ENCODE peak calls at places on chromosomes 7 and 10, in eight cellular contexts. I, Z, R, Q, S, B, J and Y are unnamed samples.

GRCh38 chr7:92831716-92832622 is 4.4 kb downstream of the CDK6 start:
- DNase-seq in I (no peak), Z (peak; percentile 69), R (peak; percentile 60), Q (no peak), S (no peak), B (peak; percentile 12), J (no peak), Y (peak; percentile 61)

GRCh38 chr7:141660259-141660658 is 41.7 kb downstream of the DENND11 start:
- DNase-seq in I (no peak), Z (no peak), R (no peak), Q (no peak), S (no peak), B (peak; percentile 85), J (no peak), Y (peak; percentile 87)

GRCh38 chr10:75351637-75352036 is 49.9 kb downstream of the ZNF503 start:
- DNase-seq in I (no peak), Z (no peak), R (no peak), Q (no peak), S (no peak), B (no peak), J (no peak), Y (no peak)

GRCh38 chr10:19904202-19904661 is 88.0 kb downstream of the PLXDC2 start:
- DNase-seq in I (no peak), Z (no peak), R (no peak), Q (peak; percentile 27), S (no peak), B (peak; percentile 34), J (no peak), Y (no peak)

GRCh38 chr10:110947061-110947595 is 27.7 kb downstream of the SHOC2 start:
- DNase-seq in I (no peak), Z (no peak), R (no peak), Q (no peak), S (no peak), B (no peak), J (no peak), Y (no peak)

GRCh38 chr10:21048086-21048485 is 151.0 kb upstream of the NEBL start:
- DNase-seq in I (no peak), Z (peak; percentile 40), R (no peak), Q (no peak), S (no peak), B (no peak), J (no peak), Y (no peak)

GRCh38 chr7:127578711-127579275 is 6.6 kb downstream of the GCC1 start:
- DNase-seq in I (no peak), Z (no peak), R (no peak), Q (no peak), S (no peak), B (no peak), J (no peak), Y (no peak)

GRCh38 chr7:43674559-43675436 is 54.5 kb downstream of the COA1 start:
- DNase-seq in I (peak; percentile 82), Z (peak; percentile 93), R (peak; percentile 92), Q (no peak), S (peak; percentile 28), B (no peak), J (no peak), Y (peak; percentile 83)

GRCh38 chr10:35574924-35575352 is 30.2 kb upstream of the GJD4 start:
- DNase-seq in I (no peak), Z (no peak), R (no peak), Q (no peak), S (peak; percentile 33), B (no peak), J (peak; percentile 61), Y (peak; percentile 85)

GRCh38 chr10:131126321-131127121 is 185.0 kb downstream of the TCERG1L start:
- DNase-seq in I (no peak), Z (no peak), R (no peak), Q (no peak), S (no peak), B (no peak), J (no peak), Y (no peak)

GRCh38 chr10:131124945-131125344 is 186.6 kb downstream of the TCERG1L start:
- DNase-seq in I (no peak), Z (no peak), R (no peak), Q (no peak), S (no peak), B (no peak), J (no peak), Y (no peak)

GRCh38 chr10:131127610-131128009 is 183.9 kb downstream of the TCERG1L start:
- DNase-seq in I (no peak), Z (no peak), R (no peak), Q (no peak), S (no peak), B (no peak), J (no peak), Y (no peak)

GRCh38 chr10:131127122-131127589 is 184.4 kb downstream of the TCERG1L start:
- DNase-seq in I (no peak), Z (no peak), R (no peak), Q (no peak), S (no peak), B (no peak), J (no peak), Y (no peak)

DNA sequence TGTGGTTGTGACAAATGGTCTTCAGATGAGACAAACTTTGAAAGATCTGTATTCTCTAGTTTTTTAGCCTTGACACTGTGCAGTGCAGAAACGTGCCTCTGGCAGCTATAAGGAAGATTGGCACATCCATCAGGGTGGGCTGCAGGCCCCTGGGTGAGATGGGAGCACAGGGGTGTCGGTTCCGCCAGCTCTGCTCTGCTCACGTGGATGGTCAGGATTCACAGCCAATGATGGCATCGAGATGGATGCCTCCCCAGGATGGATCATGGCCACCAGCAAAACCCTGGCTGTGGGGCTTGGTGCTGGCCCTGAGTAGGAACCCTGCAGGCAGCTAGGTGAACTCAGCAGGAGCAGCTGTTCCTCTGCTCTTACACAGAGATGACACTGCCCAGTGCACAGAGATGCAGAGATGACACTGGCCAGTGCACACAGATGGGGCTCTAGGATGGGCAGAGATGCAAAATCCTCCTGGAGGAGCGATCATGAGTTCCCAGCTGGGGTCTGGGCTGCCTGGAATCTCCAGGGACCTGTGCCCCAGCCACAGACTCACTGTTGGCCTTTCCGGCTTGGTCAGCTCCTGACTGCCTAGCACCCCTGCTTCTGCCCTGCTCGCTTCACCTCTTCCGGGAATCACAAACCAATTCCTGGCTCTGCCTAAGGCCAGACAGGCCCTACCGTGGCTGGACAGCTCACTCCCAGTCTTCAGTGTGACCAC is 185.9 kb downstream of the TCERG1L start:
- DNase-seq in I (no peak), Z (no peak), R (no peak), Q (no peak), S (no peak), B (no peak), J (no peak), Y (no peak)
- TF ChIP-seq POLR2A in I (no peak), Z (no peak), R (no peak), Q (no peak), S (no peak), B (no peak), J (no peak), Y (no peak)

GRCh38 chr7:40327113-40327512 is 192.3 kb downstream of the SUGCT start:
- DNase-seq in I (no peak), Z (no peak), R (no peak), Q (no peak), S (no peak), B (no peak), J (no peak), Y (no peak)

GRCh38 chr7:40332516-40332915 is 197.7 kb downstream of the SUGCT start:
- DNase-seq in I (no peak), Z (no peak), R (no peak), Q (no peak), S (no peak), B (no peak), J (no peak), Y (no peak)

GRCh38 chr7:40330408-40330807 is 195.6 kb downstream of the SUGCT start:
- DNase-seq in I (no peak), Z (no peak), R (no peak), Q (no peak), S (no peak), B (no peak), J (no peak), Y (no peak)

GRCh38 chr7:40331915-40332314 is 197.1 kb downstream of the SUGCT start:
- DNase-seq in I (no peak), Z (no peak), R (no peak), Q (no peak), S (no peak), B (no peak), J (no peak), Y (no peak)

DNA sequence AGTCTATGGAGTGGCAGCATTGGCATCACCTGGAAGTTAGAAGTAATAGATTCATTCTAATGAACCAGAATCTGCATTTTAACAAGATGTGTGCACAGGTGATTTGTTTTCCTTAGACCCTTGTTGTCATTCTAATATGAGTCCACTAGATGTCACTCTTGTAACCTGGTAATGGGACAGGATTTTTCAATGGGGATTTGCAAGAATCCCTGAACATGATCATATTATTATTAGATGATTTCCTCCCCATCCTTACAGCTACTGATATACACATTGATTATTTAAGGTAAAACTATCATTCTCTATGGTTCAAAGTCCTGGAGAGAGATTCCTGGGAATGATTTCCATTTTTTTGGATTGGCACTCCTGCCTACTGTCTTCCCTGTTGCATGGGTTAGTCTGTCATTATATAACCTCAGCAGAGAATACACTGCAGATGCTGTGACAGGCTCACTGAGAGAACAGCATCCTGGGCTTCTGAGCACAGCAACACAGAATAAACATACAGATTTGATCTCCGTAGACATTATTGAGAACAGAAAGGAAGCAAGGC is 194.9 kb downstream of the SUGCT start:
- DNase-seq in I (peak; percentile 41), Z (peak; percentile 53), R (peak; percentile 52), Q (no peak), S (peak; percentile 32), B (peak; percentile 69), J (no peak), Y (peak; percentile 72)
- TF ChIP-seq MAX in I (no peak), Z (no peak), R (no peak), Q (no peak), S (no peak), B (no peak), J (no peak), Y (no peak)

GRCh38 chr7:28409716-28410627 is 2.3 kb upstream of the CREB5 start:
- DNase-seq in I (no peak), Z (peak; percentile 26), R (no peak), Q (no peak), S (no peak), B (no peak), J (peak; percentile 69), Y (peak; percentile 29)

GRCh38 chr7:28408105-28408973 is 4.0 kb upstream of the CREB5 start:
- DNase-seq in I (no peak), Z (no peak), R (no peak), Q (no peak), S (no peak), B (no peak), J (peak; percentile 64), Y (no peak)

GRCh38 chr7:28411876-28412662 is at the start of gene CREB5:
- DNase-seq in I (no peak), Z (peak; percentile 45), R (no peak), Q (no peak), S (no peak), B (no peak), J (no peak), Y (no peak)

GRCh38 chr7:28408974-28409715 is 3.2 kb upstream of the CREB5 start:
- DNase-seq in I (peak; percentile 72), Z (peak; percentile 85), R (peak; percentile 78), Q (no peak), S (peak; percentile 88), B (peak; percentile 85), J (peak; percentile 91), Y (peak; percentile 93)

GRCh38 chr7:28410628-28411578 is 1.4 kb upstream of the CREB5 start:
- DNase-seq in I (no peak), Z (peak; percentile 7), R (no peak), Q (no peak), S (peak; percentile 22), B (peak; percentile 77), J (peak; percentile 63), Y (peak; percentile 76)
- TF ChIP-seq POLR2A in I (no peak), Z (no peak), R (no peak), Q (peak; percentile 51), S (no peak), B (peak; percentile 19), J (no peak), Y (no peak)

GRCh38 chr10:69631566-69631965 is 1.5 kb downstream of the FAM241B start:
- DNase-seq in I (no peak), Z (no peak), R (no peak), Q (no peak), S (no peak), B (no peak), J (peak; percentile 7), Y (no peak)
- TF ChIP-seq MAX in I (no peak), Z (no peak), R (no peak), Q (no peak), S (no peak), B (no peak), J (no peak), Y (no peak)